ENCODE peak calls at places on chromosomes 11 and 22, in nine cellular contexts. N is MV-4-11; F is Caco-2; J is GM04504; P is RWPE1; A is activated T-cell treated with anti-CD3 and anti-CD28 coated beads, Interleukin-2, amount 50 U/mL, for 1 hour; H is smooth muscle cell of the brain vasculature; D is AML-193; Y is CD8-positive, alpha-beta memory T cell. K is an unnamed sample.
A peak's percentile ranks its signal among the peaks of the same experiment; 100 is the strongest.

GRCh38 chr22:30000566-30000965 is 79.7 kb upstream of the HORMAD2 start:
- DNase-seq in N (no peak), F (no peak), J (no peak), P (no peak), A (no peak), H (no peak), D (no peak), Y (no peak), K (no peak)

GRCh38 chr11:106988151-106988806 is 30.0 kb downstream of the GUCY1A2 start:
- DNase-seq in N (peak; percentile 88), F (no peak), J (peak; percentile 92), P (peak; percentile 3), A (no peak), H (no peak), D (no peak), Y (no peak), K (no peak)

GRCh38 chr11:95095858-95096587 is 6.4 kb downstream of the ENDOD1 start:
- DNase-seq in N (peak; percentile 91), F (no peak), J (no peak), P (no peak), A (no peak), H (no peak), D (no peak), Y (no peak), K (no peak)

GRCh38 chr22:27663812-27664211 is 137.7 kb downstream of the MN1 start:
- DNase-seq in N (no peak), F (no peak), J (no peak), P (no peak), A (no peak), H (no peak), D (no peak), Y (no peak), K (no peak)

GRCh38 chr11:1235615-1236315 is 12.9 kb downstream of the MUC5B start:
- DNase-seq in N (no peak), F (no peak), J (no peak), P (no peak), A (no peak), H (no peak), D (no peak), Y (no peak), K (peak; percentile 86)

GRCh38 chr22:30717331-30717921 is 22.8 kb downstream of the OSBP2 start:
- DNase-seq in N (no peak), F (no peak), J (peak; percentile 52), P (peak; percentile 26), A (no peak), H (no peak), D (no peak), Y (no peak), K (peak; percentile 55)

GRCh38 chr11:121347805-121348204 is 55.2 kb downstream of the SC5D start:
- DNase-seq in N (no peak), F (no peak), J (no peak), P (no peak), A (no peak), H (no peak), D (no peak), Y (no peak), K (no peak)

GRCh38 chr22:30861688-30862552 is 106.7 kb downstream of the MORC2 start:
- DNase-seq in N (no peak), F (no peak), J (no peak), P (no peak), A (no peak), H (no peak), D (no peak), Y (no peak), K (peak; percentile 62)

GRCh38 chr11:27444801-27445215 is 27.8 kb downstream of the LGR4 start:
- DNase-seq in N (no peak), F (no peak), J (no peak), P (no peak), A (no peak), H (no peak), D (no peak), Y (no peak), K (no peak)

GRCh38 chr22:50622723-50623327 is 5.1 kb downstream of the ARSA start:
- DNase-seq in N (no peak), F (peak; percentile 59), J (no peak), P (no peak), A (no peak), H (no peak), D (no peak), Y (no peak), K (no peak)